ENCODE peak calls at places on chromosomes 12 and 14, in six cellular contexts. One of them, this sample, is unnamed.
A peak's percentile ranks its signal among the peaks of the same experiment; 100 is the strongest.

GRCh38 chr14:96821501-96821900 is 24.3 kb downstream of the VRK1 start:
- DNase-seq in PC-3: no peak
- DNase-seq in mammary epithelial cell: peak; percentile 94
- DNase-seq in H9: no peak
- DNase-seq in astrocyte: peak; percentile 6
- DNase-seq in DND-41: no peak
- DNase-seq in this sample: no peak

GRCh38 chr14:36510078-36510799 is 9.8 kb downstream of the NKX2-1 start:
- DNase-seq in DND-41: no peak
- DNase-seq in mammary epithelial cell: no peak
- DNase-seq in PC-3: no peak
- DNase-seq in astrocyte: peak; percentile 39
- DNase-seq in H9: peak; percentile 63
- DNase-seq in this sample: no peak

GRCh38 chr12:122085006-122085405 is 6.5 kb downstream of the MLXIP start:
- DNase-seq in DND-41: no peak
- DNase-seq in PC-3: no peak
- DNase-seq in H9: no peak
- DNase-seq in astrocyte: no peak
- DNase-seq in mammary epithelial cell: no peak
- DNase-seq in this sample: no peak

GRCh38 chr12:79689477-79690155 is 1.1 kb downstream of the PAWR start:
- DNase-seq in H9: peak; percentile 57
- DNase-seq in mammary epithelial cell: peak; percentile 82
- DNase-seq in astrocyte: no peak
- DNase-seq in PC-3: peak; percentile 61
- DNase-seq in DND-41: no peak
- DNase-seq in this sample: peak; percentile 80

GRCh38 chr12:32302218-32302826 is 97.0 kb upstream of the FGD4 start:
- DNase-seq in PC-3: peak; percentile 58
- DNase-seq in DND-41: no peak
- DNase-seq in H9: peak; percentile 72
- DNase-seq in astrocyte: no peak
- DNase-seq in mammary epithelial cell: peak; percentile 8
- DNase-seq in this sample: peak; percentile 91

GRCh38 chr12:91021076-91021475 is 16.3 kb upstream of the EPYC start:
- DNase-seq in astrocyte: no peak
- DNase-seq in DND-41: no peak
- DNase-seq in mammary epithelial cell: no peak
- DNase-seq in H9: no peak
- DNase-seq in PC-3: no peak
- DNase-seq in this sample: no peak

GRCh38 chr12:94127239-94128131 is 20.9 kb upstream of the PLXNC1 start:
- DNase-seq in H9: no peak
- DNase-seq in astrocyte: no peak
- DNase-seq in DND-41: no peak
- DNase-seq in mammary epithelial cell: no peak
- DNase-seq in PC-3: no peak
- DNase-seq in this sample: no peak

GRCh38 chr14:45249847-45250575 is 3.0 kb downstream of the MIS18BP1 start:
- DNase-seq in astrocyte: peak; percentile 89
- DNase-seq in DND-41: no peak
- DNase-seq in H9: no peak
- DNase-seq in PC-3: peak; percentile 33
- DNase-seq in mammary epithelial cell: no peak
- DNase-seq in this sample: peak; percentile 54

GRCh38 chr12:26080911-26081310 is 43.9 kb downstream of the BHLHE41 start:
- DNase-seq in mammary epithelial cell: no peak
- DNase-seq in DND-41: no peak
- DNase-seq in PC-3: no peak
- DNase-seq in astrocyte: no peak
- DNase-seq in H9: no peak
- DNase-seq in this sample: no peak

GRCh38 chr12:81468206-81468605 is 290.9 kb downstream of the PPFIA2 start:
- DNase-seq in mammary epithelial cell: peak; percentile 3
- DNase-seq in H9: no peak
- DNase-seq in DND-41: no peak
- DNase-seq in astrocyte: peak; percentile 81
- DNase-seq in PC-3: peak; percentile 37
- DNase-seq in this sample: no peak

GRCh38 chr12:45670339-45671065 is 59.0 kb upstream of the ARID2 start:
- DNase-seq in mammary epithelial cell: peak; percentile 53
- DNase-seq in PC-3: no peak
- DNase-seq in H9: no peak
- DNase-seq in DND-41: peak; percentile 67
- DNase-seq in astrocyte: no peak
- DNase-seq in this sample: no peak

GRCh38 chr12:6367065-6367968 is 8.0 kb downstream of the SCNN1A start:
- DNase-seq in H9: no peak
- DNase-seq in DND-41: peak; percentile 47
- DNase-seq in astrocyte: no peak
- DNase-seq in PC-3: peak; percentile 36
- DNase-seq in mammary epithelial cell: no peak
- DNase-seq in this sample: peak; percentile 83

GRCh38 chr12:57047981-57048380 is 1.9 kb downstream of the MYO1A start:
- DNase-seq in astrocyte: peak; percentile 14
- DNase-seq in PC-3: no peak
- DNase-seq in mammary epithelial cell: no peak
- DNase-seq in DND-41: no peak
- DNase-seq in H9: no peak
- DNase-seq in this sample: no peak

GRCh38 chr12:123996581-123996980 is 23.6 kb downstream of the ZNF664 start:
- DNase-seq in H9: no peak
- DNase-seq in PC-3: no peak
- DNase-seq in astrocyte: no peak
- DNase-seq in mammary epithelial cell: no peak
- DNase-seq in DND-41: no peak
- DNase-seq in this sample: no peak

GRCh38 chr12:112126000-112126431 is 656 bp downstream of the TRAFD1 start:
- DNase-seq in mammary epithelial cell: no peak
- DNase-seq in PC-3: no peak
- DNase-seq in DND-41: no peak
- DNase-seq in astrocyte: no peak
- DNase-seq in H9: peak; percentile 27
- DNase-seq in this sample: no peak

GRCh38 chr12:69173358-69173757 is 66.0 kb upstream of the CPSF6 start:
- DNase-seq in astrocyte: no peak
- DNase-seq in DND-41: no peak
- DNase-seq in mammary epithelial cell: no peak
- DNase-seq in PC-3: no peak
- DNase-seq in H9: no peak
- DNase-seq in this sample: no peak

GRCh38 chr12:89243786-89244185 is 108.5 kb downstream of the DUSP6 start:
- DNase-seq in mammary epithelial cell: no peak
- DNase-seq in DND-41: peak; percentile 36
- DNase-seq in astrocyte: no peak
- DNase-seq in PC-3: no peak
- DNase-seq in H9: no peak
- DNase-seq in this sample: no peak
- H3K27ac ChIP-seq in mammary epithelial cell: no peak overlapping the region
- H3K27ac ChIP-seq in DND-41: peak overlapping the region; percentile 93
- H3K27ac ChIP-seq in astrocyte: no peak overlapping the region
- H3K27ac ChIP-seq in PC-3: no peak overlapping the region
- H3K27ac ChIP-seq in H9: no peak overlapping the region
- H3K27ac ChIP-seq in this sample: no peak overlapping the region

GRCh38 chr14:73784065-73784987 is 67.3 kb upstream of the PTGR2 start:
- DNase-seq in astrocyte: peak; percentile 55
- DNase-seq in DND-41: no peak
- DNase-seq in H9: peak; percentile 27
- DNase-seq in mammary epithelial cell: peak; percentile 70
- DNase-seq in PC-3: peak; percentile 48
- DNase-seq in this sample: no peak
- H3K9ac ChIP-seq in astrocyte: peak overlapping the region; percentile 95
- H3K9ac ChIP-seq in DND-41: no peak overlapping the region
- H3K9ac ChIP-seq in H9: no peak overlapping the region
- H3K9ac ChIP-seq in mammary epithelial cell: peak overlapping the region; percentile 87
- H3K9ac ChIP-seq in PC-3: peak overlapping the region; percentile 89
- H3K9ac ChIP-seq in this sample: peak overlapping the region; percentile 90

GRCh38 chr14:59317346-59317745 is 128.9 kb downstream of the DAAM1 start:
- DNase-seq in H9: no peak
- DNase-seq in PC-3: no peak
- DNase-seq in mammary epithelial cell: no peak
- DNase-seq in DND-41: no peak
- DNase-seq in astrocyte: no peak
- DNase-seq in this sample: no peak

GRCh38 chr14:59318908-59319307 is 130.4 kb downstream of the DAAM1 start:
- DNase-seq in H9: no peak
- DNase-seq in astrocyte: no peak
- DNase-seq in DND-41: no peak
- DNase-seq in mammary epithelial cell: no peak
- DNase-seq in PC-3: no peak
- DNase-seq in this sample: no peak

GRCh38 chr14:59320771-59321170 is 132.3 kb downstream of the DAAM1 start:
- DNase-seq in PC-3: no peak
- DNase-seq in mammary epithelial cell: no peak
- DNase-seq in DND-41: no peak
- DNase-seq in H9: no peak
- DNase-seq in astrocyte: no peak
- DNase-seq in this sample: no peak

GRCh38 chr14:59314953-59315599 is 126.6 kb downstream of the DAAM1 start:
- DNase-seq in H9: no peak
- DNase-seq in astrocyte: no peak
- DNase-seq in mammary epithelial cell: no peak
- DNase-seq in DND-41: no peak
- DNase-seq in PC-3: no peak
- DNase-seq in this sample: no peak

GRCh38 chr14:59317782-59318505 is 129.5 kb downstream of the DAAM1 start:
- DNase-seq in mammary epithelial cell: no peak
- DNase-seq in PC-3: no peak
- DNase-seq in DND-41: no peak
- DNase-seq in astrocyte: no peak
- DNase-seq in H9: no peak
- DNase-seq in this sample: no peak
- H3K27ac ChIP-seq in mammary epithelial cell: no peak overlapping the region
- H3K27ac ChIP-seq in PC-3: no peak overlapping the region
- H3K27ac ChIP-seq in DND-41: no peak overlapping the region
- H3K27ac ChIP-seq in astrocyte: no peak overlapping the region
- H3K27ac ChIP-seq in H9: no peak overlapping the region
- H3K27ac ChIP-seq in this sample: no peak overlapping the region

GRCh38 chr12:220946-221550 is 7.1 kb upstream of the SLC6A12 start:
- DNase-seq in mammary epithelial cell: no peak
- DNase-seq in PC-3: no peak
- DNase-seq in DND-41: no peak
- DNase-seq in H9: no peak
- DNase-seq in astrocyte: no peak
- DNase-seq in this sample: no peak
- H3K9ac ChIP-seq in mammary epithelial cell: no peak overlapping the region
- H3K9ac ChIP-seq in PC-3: no peak overlapping the region
- H3K9ac ChIP-seq in DND-41: no peak overlapping the region
- H3K9ac ChIP-seq in H9: no peak overlapping the region
- H3K9ac ChIP-seq in astrocyte: no peak overlapping the region
- H3K9ac ChIP-seq in this sample: no peak overlapping the region

GRCh38 chr14:101006008-101006407 is 102.5 kb upstream of the RTL1 start:
- DNase-seq in H9: peak; percentile 15
- DNase-seq in PC-3: no peak
- DNase-seq in mammary epithelial cell: no peak
- DNase-seq in astrocyte: no peak
- DNase-seq in DND-41: peak; percentile 36
- DNase-seq in this sample: peak; percentile 44
- H3K27ac ChIP-seq in H9: no peak overlapping the region
- H3K27ac ChIP-seq in PC-3: no peak overlapping the region
- H3K27ac ChIP-seq in mammary epithelial cell: no peak overlapping the region
- H3K27ac ChIP-seq in astrocyte: no peak overlapping the region
- H3K27ac ChIP-seq in DND-41: peak overlapping the region; percentile 0
- H3K27ac ChIP-seq in this sample: no peak overlapping the region

This sample was measured in Karpas-422.